ENCODE peak calls at places on chromosomes 3 and 15, in five cellular contexts. I, R, S, P and V are unnamed samples.

GRCh38 chr15:41466711-41467110 is 27.0 kb upstream of the ITPKA start:
- DNase-seq in I (no peak), R (no peak), P (no peak), S (no peak), V (no peak)

GRCh38 chr15:20346082-20346805 is 195.4 kb downstream of the GOLGA6L6 start:
- DNase-seq in I (peak; percentile 46), S (peak; percentile 72), R (no peak), P (no peak), V (no peak)

GRCh38 chr3:69442771-69443197 is 56.9 kb upstream of the FRMD4B start:
- DNase-seq in R (no peak), I (no peak), P (no peak), S (no peak), V (no peak)

GRCh38 chr3:37163262-37164020 is 10.9 kb downstream of the LRRFIP2 start:
- DNase-seq in P (peak; percentile 98), S (no peak), I (no peak), R (no peak), V (peak; percentile 91)

GRCh38 chr3:18720543-18720942 is 295.4 kb upstream of the SATB1 start:
- DNase-seq in I (no peak), P (no peak), S (no peak), R (no peak), V (no peak)

GRCh38 chr15:24772709-24773373 is 97.3 kb downstream of the NPAP1 start:
- DNase-seq in P (peak; percentile 89), R (peak; percentile 69), I (peak; percentile 75), S (peak; percentile 76), V (peak; percentile 87)

GRCh38 chr3:186825294-186825821 is 17.2 kb upstream of the ADIPOQ start:
- DNase-seq in S (no peak), R (no peak), P (peak; percentile 88), I (peak; percentile 74), V (peak; percentile 81)

GRCh38 chr3:156614642-156615511 is 59.5 kb upstream of the TIPARP start:
- DNase-seq in S (no peak), I (no peak), P (peak; percentile 46), R (no peak), V (peak; percentile 60)

GRCh38 chr3:54641226-54642014 is 286.4 kb downstream of the LRTM1 start:
- DNase-seq in S (no peak), P (no peak), R (no peak), I (no peak), V (no peak)

DNA sequence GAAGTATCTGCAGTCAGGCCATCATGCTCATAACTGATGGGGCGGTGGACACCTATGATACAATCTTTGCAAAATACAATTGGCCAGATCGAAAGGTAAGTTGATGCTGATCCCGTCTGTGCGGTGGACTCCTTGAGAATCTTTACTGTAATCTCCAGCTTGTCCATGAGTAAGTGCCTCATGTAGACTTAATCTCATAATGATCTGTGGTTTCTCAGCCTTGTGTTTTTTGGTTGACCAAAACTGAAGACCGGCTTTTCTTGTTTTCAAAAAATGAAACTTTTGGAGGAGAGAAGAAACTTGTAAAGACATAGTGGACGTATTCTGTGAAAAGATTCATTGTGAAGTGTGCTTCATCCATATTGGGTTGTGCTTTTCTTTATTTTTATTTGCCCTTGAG is 285.7 kb downstream of the LRTM1 start:
- DNase-seq in S (no peak), P (no peak), I (no peak), R (no peak), V (no peak)
- H3K4me3 ChIP-seq in S (no peak overlapping the region), P (no peak overlapping the region), I (no peak overlapping the region), R (no peak overlapping the region), V (no peak overlapping the region)

DNA sequence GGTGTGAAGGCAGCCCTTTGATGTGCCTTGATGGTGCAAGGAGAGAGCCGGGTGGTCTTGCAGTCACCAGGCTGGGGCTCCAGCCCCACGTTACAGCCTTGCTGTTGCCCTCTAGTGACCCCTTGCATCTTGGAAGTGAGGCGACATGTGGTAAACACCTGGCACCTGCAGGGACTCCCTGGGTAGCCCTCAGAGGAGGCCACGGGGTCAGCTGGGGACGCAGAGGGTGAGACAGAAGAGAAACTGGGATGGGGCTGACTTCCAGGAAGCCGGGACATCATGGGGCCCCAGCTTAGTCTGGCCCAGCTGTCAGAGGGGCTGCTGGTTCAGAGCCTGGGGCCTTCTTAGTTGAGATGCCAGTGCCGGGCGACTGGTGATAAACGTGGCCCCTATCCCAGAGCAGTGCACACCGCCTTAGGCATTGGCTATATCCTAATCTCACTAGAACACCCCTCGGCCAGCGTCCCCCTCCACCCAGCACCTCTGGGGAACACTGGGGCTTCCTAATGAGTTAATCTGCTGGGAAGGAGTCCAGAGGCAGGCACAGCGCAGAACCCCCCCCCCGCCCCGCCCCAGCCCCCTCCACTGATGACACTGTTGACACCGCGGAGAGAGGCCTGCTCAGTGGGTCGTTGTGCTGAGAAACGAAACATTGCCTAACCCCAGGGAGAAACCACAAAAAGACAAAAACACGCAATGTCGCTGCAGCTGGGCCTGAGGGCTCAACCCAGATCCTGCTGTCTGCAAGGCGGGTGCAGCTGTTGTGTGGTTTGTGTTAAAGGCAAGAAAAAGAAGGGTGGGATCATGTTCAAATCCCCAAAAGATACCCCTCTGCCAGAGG is 60.5 kb upstream of the KLF13 start:
- DNase-seq in P (peak; percentile 68), I (peak; percentile 47), R (peak; percentile 43), S (peak; percentile 73), V (no peak)
- TF ChIP-seq CTCF in P (no peak), I (no peak), R (no peak), S (no peak), V (no peak)

DNA sequence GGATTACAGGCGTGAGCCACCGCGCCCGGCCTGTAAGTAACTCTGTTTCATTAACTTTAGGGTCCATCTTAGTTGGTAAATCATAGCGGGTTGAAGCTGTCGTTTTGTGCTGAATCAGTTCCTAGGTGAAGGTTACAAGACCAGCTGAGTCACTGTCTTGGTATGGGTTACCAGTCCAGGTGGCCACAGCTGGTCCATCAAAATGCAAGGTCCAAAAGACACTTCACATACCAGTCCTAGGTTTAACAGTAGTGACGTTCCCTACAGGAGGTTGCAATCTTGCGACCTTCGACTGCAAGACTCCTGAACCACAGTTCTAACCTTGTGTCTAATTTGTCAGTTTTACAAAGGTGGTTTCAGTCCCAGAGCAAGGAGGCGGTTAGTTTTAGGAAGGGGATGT is 160.1 kb upstream of the ATP10A start:
- DNase-seq in S (no peak), I (no peak), P (no peak), R (no peak), V (no peak)
- H3K4me3 ChIP-seq in S (no peak overlapping the region), I (no peak overlapping the region), P (no peak overlapping the region), R (no peak overlapping the region), V (no peak overlapping the region)

DNA sequence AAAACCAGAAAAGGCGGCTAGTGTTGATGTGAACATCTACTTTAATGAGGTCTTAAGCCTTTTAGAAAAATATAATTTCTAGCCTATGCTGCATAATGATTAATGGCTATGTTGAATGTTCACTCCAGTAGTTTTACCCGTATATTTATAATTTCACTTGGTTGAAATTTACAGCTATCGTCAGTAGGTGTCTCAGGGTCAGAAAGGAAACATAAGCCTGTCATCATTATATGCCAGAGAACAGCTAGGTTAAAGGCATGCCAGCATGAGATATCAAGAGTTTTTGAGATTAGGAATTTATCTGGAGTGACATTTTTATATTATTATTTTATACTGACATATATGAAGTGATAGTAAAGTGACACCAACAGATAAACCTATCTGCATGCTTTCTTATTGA is 904.1 kb downstream of the OTOL1 start:
- DNase-seq in R (no peak), I (no peak), S (no peak), P (peak; percentile 4), V (no peak)
- TF ChIP-seq CTCF in R (no peak), I (no peak), S (no peak), P (no peak), V (no peak)

DNA sequence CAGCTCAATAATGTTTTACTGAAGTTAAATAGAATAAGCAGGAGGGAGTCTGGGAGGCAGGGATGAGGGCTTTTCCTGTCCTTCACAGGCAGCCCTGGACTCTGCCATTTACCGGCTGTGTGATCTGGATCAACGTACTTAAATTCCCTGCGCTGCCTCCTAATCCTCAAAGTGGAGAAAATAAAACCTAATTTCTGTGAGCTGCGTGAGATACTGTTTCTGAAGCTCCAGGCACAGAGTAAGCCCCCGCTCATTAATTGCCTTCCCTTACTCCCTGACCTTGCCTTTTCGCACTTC is 278 bp upstream of the PDIA5 start:
- DNase-seq in I (no peak), S (no peak), P (no peak), R (no peak), V (no peak)
- H3K4me3 ChIP-seq in I (peak overlapping the region; percentile 83), S (peak overlapping the region; percentile 94), P (peak overlapping the region; percentile 96), R (peak overlapping the region; percentile 99), V (peak overlapping the region; percentile 86)

GRCh38 chr3:140883428-140883827 is 58.2 kb upstream of the SLC25A36 start:
- DNase-seq in P (no peak), R (no peak), S (no peak), I (no peak), V (no peak)
- TF ChIP-seq CTCF in P (no peak), R (no peak), S (no peak), I (no peak), V (no peak)

DNA sequence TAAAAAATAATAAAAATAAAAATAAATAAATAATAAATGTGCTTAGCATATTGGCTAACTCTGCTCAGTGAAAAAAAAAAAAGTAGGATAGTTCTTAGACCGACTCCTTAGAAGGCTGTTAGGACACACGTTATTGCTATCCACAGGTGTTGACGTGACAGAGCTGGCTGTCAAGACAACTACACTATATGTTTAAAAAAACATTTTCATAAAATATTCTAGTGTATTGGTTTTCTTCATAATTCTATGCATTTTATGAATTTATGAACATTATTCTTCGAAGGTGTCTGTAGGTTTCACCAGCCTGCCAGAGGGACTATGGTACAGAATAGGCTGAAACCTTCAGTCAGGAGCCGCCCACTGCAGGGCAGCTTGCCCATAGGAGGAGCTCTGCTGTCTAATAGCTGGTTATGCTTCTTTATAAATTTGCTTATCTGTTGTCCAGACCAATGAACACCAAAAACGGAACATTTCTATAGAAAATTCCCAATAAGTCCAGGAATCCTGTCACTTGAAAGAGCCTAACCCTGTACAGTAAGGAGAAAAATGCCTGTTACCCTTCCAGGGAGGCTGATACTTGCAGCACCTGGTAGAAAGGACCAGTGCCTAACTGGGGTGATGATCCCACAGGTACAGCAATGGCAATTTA is 9.1 kb downstream of the TM4SF1 start:
- DNase-seq in P (peak; percentile 47), I (no peak), S (no peak), R (no peak), V (no peak)
- H3K4me3 ChIP-seq in P (no peak overlapping the region), I (no peak overlapping the region), S (no peak overlapping the region), R (no peak overlapping the region), V (no peak overlapping the region)

GRCh38 chr3:138049157-138049919 is 39.4 kb downstream of the CLDN18 start:
- DNase-seq in P (peak; percentile 85), R (no peak), I (no peak), S (no peak), V (peak; percentile 62)
- TF ChIP-seq CTCF in P (no peak), R (no peak), I (no peak), S (no peak), V (peak; percentile 13)